ENCODE peak calls at places on chromosome 4, in nine cellular contexts. S is CD4-positive, alpha-beta T cell; X is OCI-LY7; O is neuronal stem cell; J is substantia nigra; U is uterus; B is ovary; G is coronary artery; F is heart left ventricle. K is an unnamed sample.

GRCh38 chr4:72076562-72076961 is 44.8 kb downstream of the NPFFR2 start:
- DNase-seq in J (no peak), B (no peak), X (no peak), S (no peak), F (no peak), U (no peak), G (no peak), O (no peak), K (no peak)

GRCh38 chr4:76208005-76208765 is 5.4 kb downstream of the SCARB2 start:
- DNase-seq in G (peak), O (no peak), X (no peak), U (peak), F (peak), S (no peak), B (peak), J (peak), K (peak)

GRCh38 chr4:181289203-181289602 is 954.0 kb upstream of the TENM3 start:
- DNase-seq in B (no peak), S (no peak), G (no peak), X (no peak), U (no peak), J (no peak), O (no peak), F (no peak), K (no peak)

GRCh38 chr4:186392017-186392416 is 126.0 kb downstream of the F11 start:
- DNase-seq in O (no peak), J (no peak), S (no peak), F (no peak), X (no peak), B (no peak), U (no peak), G (no peak), K (no peak)

GRCh38 chr4:7964890-7965662 is 25.4 kb upstream of the AFAP1 start:
- DNase-seq in X (no peak), J (no peak), F (peak), B (peak), G (no peak), O (no peak), U (peak), S (no peak), K (peak)

GRCh38 chr4:158159054-158159717 is 13.6 kb downstream of the GASK1B start:
- DNase-seq in O (no peak), S (no peak), J (no peak), F (no peak), B (no peak), G (no peak), X (no peak), U (no peak), K (peak)

GRCh38 chr4:19152264-19152663 is 1099.4 kb upstream of the SLIT2 start:
- DNase-seq in J (no peak), O (no peak), B (no peak), U (no peak), G (no peak), S (no peak), F (no peak), X (no peak), K (no peak)

GRCh38 chr4:26574563-26574962 is 9.3 kb upstream of the TBC1D19 start:
- DNase-seq in X (no peak), J (no peak), S (no peak), F (no peak), G (no peak), O (no peak), U (no peak), B (no peak), K (no peak)

GRCh38 chr4:112296949-112297483 is at the start of gene ALPK1:
- DNase-seq in J (no peak), S (no peak), G (no peak), F (no peak), O (no peak), B (no peak), X (peak), U (peak), K (peak)

GRCh38 chr4:4502694-4503311 is 39.0 kb downstream of the STX18 start:
- DNase-seq in U (no peak), O (no peak), J (no peak), X (no peak), G (no peak), B (no peak), F (no peak), S (no peak), K (no peak)

GRCh38 chr4:159398236-159398638 is 295.4 kb downstream of the RAPGEF2 start:
- DNase-seq in X (no peak), J (no peak), B (no peak), F (peak), U (no peak), G (no peak), S (no peak), O (no peak), K (no peak)

GRCh38 chr4:15501941-15502340 is 32.3 kb downstream of the CC2D2A start:
- DNase-seq in F (no peak), X (no peak), B (no peak), J (no peak), U (no peak), G (no peak), S (no peak), O (no peak), K (no peak)

GRCh38 chr4:182528819-182529218 is 285.6 kb downstream of the TENM3 start:
- DNase-seq in S (no peak), U (no peak), O (no peak), X (no peak), F (no peak), G (no peak), B (no peak), J (no peak), K (no peak)

GRCh38 chr4:181536196-181536746 is 706.9 kb upstream of the TENM3 start:
- DNase-seq in J (no peak), B (no peak), X (no peak), G (no peak), S (no peak), F (no peak), O (no peak), U (no peak), K (no peak)

DNA sequence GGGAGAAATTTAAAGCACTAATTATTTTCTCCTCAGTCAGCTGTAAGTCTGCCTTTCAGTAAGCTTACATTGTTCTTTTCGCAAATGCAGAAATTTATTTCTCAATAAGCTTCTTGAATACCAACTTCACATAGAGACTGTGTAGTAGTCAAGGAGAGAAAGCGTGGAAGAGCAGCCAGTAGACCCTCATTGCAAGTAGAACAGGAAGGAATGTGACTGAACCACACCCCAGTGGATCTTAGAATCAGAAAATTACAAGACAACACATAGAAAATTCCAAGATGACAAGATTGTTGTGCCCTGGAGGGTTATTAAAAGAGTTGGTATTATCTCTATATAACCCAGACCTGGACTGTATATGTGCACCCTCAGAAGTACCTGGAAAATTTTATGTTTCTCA is 216.9 kb downstream of the RELL1 start:
- DNase-seq in X (no peak), G (no peak), U (no peak), B (no peak), F (no peak), O (no peak), J (no peak), S (no peak), K (no peak)
- H3K27ac ChIP-seq in X (no peak), G (no peak), U (no peak), B (no peak), F (no peak), O (no peak), J (no peak), S (no peak), K (no peak)

DNA sequence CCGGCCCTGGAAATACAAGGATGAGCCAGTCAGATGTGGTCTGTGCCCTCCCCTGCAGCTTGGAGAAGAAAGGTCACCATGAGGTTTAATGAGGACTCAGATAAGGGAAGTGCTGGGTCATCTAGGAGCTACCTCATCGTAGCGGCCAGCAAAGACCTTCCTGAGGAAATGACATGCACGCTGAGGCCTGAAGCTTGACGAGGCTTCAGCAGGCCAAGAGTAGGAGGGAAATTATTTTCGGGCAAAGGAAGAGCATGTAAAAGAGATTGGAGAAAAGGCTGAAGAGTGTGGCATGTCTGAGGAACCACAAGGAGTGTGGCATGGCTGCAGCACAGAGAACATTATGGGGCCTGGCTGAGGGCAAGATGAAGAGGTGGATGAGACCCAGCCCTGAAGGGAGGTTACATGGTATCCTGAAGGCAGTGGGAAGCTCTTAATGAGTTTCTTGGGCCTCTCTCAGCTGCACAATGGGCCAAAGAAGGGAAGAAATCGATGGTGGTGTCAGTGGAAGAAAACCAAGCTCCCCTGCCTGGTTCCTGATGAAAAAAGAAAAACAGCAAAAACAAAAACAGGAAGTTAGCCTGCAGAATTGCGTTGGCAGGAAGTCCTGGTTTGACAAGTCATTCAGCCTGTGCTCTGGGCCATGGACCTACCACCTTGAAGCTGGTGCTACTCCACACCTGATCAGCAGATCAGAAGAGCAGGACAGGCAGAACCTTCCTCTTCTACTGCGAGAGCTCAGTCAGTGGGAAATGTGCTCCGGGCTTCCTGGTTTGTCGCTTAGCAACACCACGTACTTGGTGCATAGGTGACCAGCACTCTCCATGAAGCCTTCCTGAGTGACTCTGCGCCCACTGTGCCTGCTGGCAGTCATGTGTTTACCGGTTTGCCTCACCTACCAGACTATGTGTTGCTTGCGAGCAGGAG is 134.5 kb upstream of the KLF3 start:
- DNase-seq in F (peak), G (no peak), U (no peak), J (no peak), O (no peak), B (no peak), S (peak), X (peak), K (no peak)
- H3K27ac ChIP-seq in F (peak), G (no peak), U (no peak), J (peak), O (no peak), B (no peak), S (no peak), X (no peak), K (no peak)

GRCh38 chr4:145171919-145172318 is 8.5 kb downstream of the OTUD4 start:
- DNase-seq in S (no peak), X (no peak), B (no peak), U (no peak), O (no peak), J (no peak), F (no peak), G (no peak), K (no peak)
- H3K27ac ChIP-seq in S (no peak), X (no peak), B (no peak), U (no peak), O (no peak), J (no peak), F (no peak), G (no peak), K (no peak)

GRCh38 chr4:163590103-163590502 is 95.6 kb downstream of the TMA16 start:
- DNase-seq in S (no peak), O (no peak), U (no peak), G (no peak), X (no peak), B (no peak), F (no peak), J (no peak), K (no peak)
- H3K27ac ChIP-seq in S (no peak), O (no peak), U (no peak), G (no peak), X (peak), B (no peak), F (no peak), J (no peak), K (no peak)

GRCh38 chr4:61921890-61922289 is 721.8 kb downstream of the ADGRL3 start:
- DNase-seq in U (no peak), X (no peak), F (no peak), G (no peak), O (no peak), J (no peak), S (no peak), B (no peak), K (no peak)
- H3K27ac ChIP-seq in U (no peak), X (no peak), F (no peak), G (no peak), O (no peak), J (no peak), S (no peak), B (no peak), K (no peak)